ENCODE peak calls at places on chromosome 20, in eight cellular contexts. One of them, this sample, is unnamed. For H3K27me3, the result is how much of the 10 kb centered on the place peaks cover.

GRCh38 chr20:17676942-17677341 is 5.1 kb downstream of the RRBP1 start:
- DNase-seq in CD4-positive, alpha-beta memory T cell: no peak
- DNase-seq in tibial nerve: no peak
- DNase-seq in CD4-positive, CD25-positive, alpha-beta regulatory T cell: no peak
- DNase-seq in ovary: no peak
- DNase-seq in thyroid gland: no peak
- DNase-seq in HCT116: no peak
- DNase-seq in lower lobe of right lung: no peak
- DNase-seq in this sample: no peak

GRCh38 chr20:62771396-62772102 is 24.7 kb upstream of the MRGBP start:
- DNase-seq in CD4-positive, CD25-positive, alpha-beta regulatory T cell: no peak
- DNase-seq in HCT116: no peak
- DNase-seq in lower lobe of right lung: no peak
- DNase-seq in tibial nerve: no peak
- DNase-seq in thyroid gland: no peak
- DNase-seq in ovary: no peak
- DNase-seq in CD4-positive, alpha-beta memory T cell: no peak
- DNase-seq in this sample: peak

GRCh38 chr20:62977613-62978558 is 25.4 kb downstream of the SLC17A9 start:
- DNase-seq in CD4-positive, alpha-beta memory T cell: peak
- DNase-seq in thyroid gland: no peak
- DNase-seq in CD4-positive, CD25-positive, alpha-beta regulatory T cell: peak
- DNase-seq in tibial nerve: no peak
- DNase-seq in ovary: no peak
- DNase-seq in lower lobe of right lung: no peak
- DNase-seq in HCT116: peak
- DNase-seq in this sample: no peak

GRCh38 chr20:36128463-36129176 is 25.9 kb upstream of the EPB41L1 start:
- DNase-seq in HCT116: no peak
- DNase-seq in tibial nerve: peak
- DNase-seq in lower lobe of right lung: no peak
- DNase-seq in ovary: no peak
- DNase-seq in CD4-positive, CD25-positive, alpha-beta regulatory T cell: no peak
- DNase-seq in thyroid gland: no peak
- DNase-seq in CD4-positive, alpha-beta memory T cell: no peak
- DNase-seq in this sample: no peak

GRCh38 chr20:62651285-62652021 is 9.2 kb downstream of the SLCO4A1 start:
- DNase-seq in CD4-positive, CD25-positive, alpha-beta regulatory T cell: peak
- DNase-seq in ovary: peak
- DNase-seq in lower lobe of right lung: peak
- DNase-seq in CD4-positive, alpha-beta memory T cell: peak
- DNase-seq in thyroid gland: peak
- DNase-seq in HCT116: no peak
- DNase-seq in tibial nerve: peak
- DNase-seq in this sample: no peak

GRCh38 chr20:49508435-49509199 is 26.1 kb upstream of the KCNB1 start:
- DNase-seq in lower lobe of right lung: no peak
- DNase-seq in thyroid gland: no peak
- DNase-seq in tibial nerve: peak
- DNase-seq in ovary: no peak
- DNase-seq in CD4-positive, alpha-beta memory T cell: peak
- DNase-seq in CD4-positive, CD25-positive, alpha-beta regulatory T cell: no peak
- DNase-seq in HCT116: peak
- DNase-seq in this sample: no peak

GRCh38 chr20:43448748-43449535 is 8.8 kb upstream of the SRSF6 start:
- DNase-seq in ovary: peak
- DNase-seq in thyroid gland: peak
- DNase-seq in tibial nerve: peak
- DNase-seq in lower lobe of right lung: no peak
- DNase-seq in HCT116: peak
- DNase-seq in CD4-positive, alpha-beta memory T cell: peak
- DNase-seq in CD4-positive, CD25-positive, alpha-beta regulatory T cell: peak
- DNase-seq in this sample: no peak

GRCh38 chr20:24379116-24379927 is 90.1 kb upstream of the SYNDIG1 start:
- DNase-seq in CD4-positive, alpha-beta memory T cell: no peak
- DNase-seq in lower lobe of right lung: no peak
- DNase-seq in thyroid gland: no peak
- DNase-seq in tibial nerve: no peak
- DNase-seq in CD4-positive, CD25-positive, alpha-beta regulatory T cell: no peak
- DNase-seq in ovary: no peak
- DNase-seq in HCT116: no peak
- DNase-seq in this sample: peak

GRCh38 chr20:40532103-40532502 is 156.9 kb downstream of the MAFB start:
- DNase-seq in thyroid gland: no peak
- DNase-seq in ovary: no peak
- DNase-seq in CD4-positive, alpha-beta memory T cell: no peak
- DNase-seq in lower lobe of right lung: no peak
- DNase-seq in CD4-positive, CD25-positive, alpha-beta regulatory T cell: no peak
- DNase-seq in HCT116: peak
- DNase-seq in tibial nerve: no peak
- DNase-seq in this sample: no peak

GRCh38 chr20:36658300-36658699 is 12.3 kb upstream of the SLA2 start:
- DNase-seq in HCT116: no peak
- DNase-seq in tibial nerve: no peak
- DNase-seq in ovary: no peak
- DNase-seq in CD4-positive, CD25-positive, alpha-beta regulatory T cell: no peak
- DNase-seq in CD4-positive, alpha-beta memory T cell: peak
- DNase-seq in lower lobe of right lung: no peak
- DNase-seq in thyroid gland: no peak
- DNase-seq in this sample: no peak

GRCh38 chr20:3311623-3312022 is 72.6 kb upstream of the SLC4A11 start:
- DNase-seq in tibial nerve: no peak
- DNase-seq in lower lobe of right lung: no peak
- DNase-seq in CD4-positive, alpha-beta memory T cell: no peak
- DNase-seq in CD4-positive, CD25-positive, alpha-beta regulatory T cell: no peak
- DNase-seq in HCT116: no peak
- DNase-seq in thyroid gland: peak
- DNase-seq in ovary: no peak
- DNase-seq in this sample: no peak

GRCh38 chr20:41138527-41139226 is 1.3 kb downstream of the PLCG1 start:
- DNase-seq in lower lobe of right lung: no peak
- DNase-seq in ovary: no peak
- DNase-seq in HCT116: no peak
- DNase-seq in CD4-positive, CD25-positive, alpha-beta regulatory T cell: peak
- DNase-seq in tibial nerve: no peak
- DNase-seq in CD4-positive, alpha-beta memory T cell: peak
- DNase-seq in thyroid gland: peak
- DNase-seq in this sample: no peak

GRCh38 chr20:2892376-2892775 is 19.1 kb downstream of the PTPRA start:
- DNase-seq in thyroid gland: no peak
- DNase-seq in CD4-positive, CD25-positive, alpha-beta regulatory T cell: no peak
- DNase-seq in ovary: no peak
- DNase-seq in lower lobe of right lung: no peak
- DNase-seq in CD4-positive, alpha-beta memory T cell: no peak
- DNase-seq in tibial nerve: no peak
- DNase-seq in HCT116: no peak
- DNase-seq in this sample: no peak

GRCh38 chr20:17882065-17882833 is 86.3 kb downstream of the SNX5 start:
- DNase-seq in HCT116: no peak
- DNase-seq in CD4-positive, alpha-beta memory T cell: no peak
- DNase-seq in ovary: peak
- DNase-seq in thyroid gland: no peak
- DNase-seq in lower lobe of right lung: no peak
- DNase-seq in tibial nerve: no peak
- DNase-seq in CD4-positive, CD25-positive, alpha-beta regulatory T cell: no peak
- DNase-seq in this sample: no peak

GRCh38 chr20:9021699-9022098 is 47.2 kb upstream of the PLCB4 start:
- DNase-seq in ovary: no peak
- DNase-seq in thyroid gland: no peak
- DNase-seq in CD4-positive, alpha-beta memory T cell: no peak
- DNase-seq in lower lobe of right lung: no peak
- DNase-seq in HCT116: no peak
- DNase-seq in CD4-positive, CD25-positive, alpha-beta regulatory T cell: no peak
- DNase-seq in tibial nerve: no peak
- DNase-seq in this sample: no peak

GRCh38 chr20:61588356-61589054 is 336.4 kb downstream of the CDH4 start:
- DNase-seq in HCT116: no peak
- DNase-seq in lower lobe of right lung: peak
- DNase-seq in CD4-positive, CD25-positive, alpha-beta regulatory T cell: no peak
- DNase-seq in tibial nerve: no peak
- DNase-seq in ovary: no peak
- DNase-seq in thyroid gland: no peak
- DNase-seq in CD4-positive, alpha-beta memory T cell: no peak
- DNase-seq in this sample: no peak

GRCh38 chr20:64149141-64149540 is 15.1 kb upstream of the MYT1 start:
- DNase-seq in thyroid gland: no peak
- DNase-seq in ovary: no peak
- DNase-seq in HCT116: no peak
- DNase-seq in CD4-positive, CD25-positive, alpha-beta regulatory T cell: no peak
- DNase-seq in tibial nerve: no peak
- DNase-seq in CD4-positive, alpha-beta memory T cell: no peak
- DNase-seq in lower lobe of right lung: peak
- DNase-seq in this sample: no peak

GRCh38 chr20:17662333-17663039 is 19.6 kb downstream of the RRBP1 start:
- DNase-seq in HCT116: no peak
- DNase-seq in ovary: peak
- DNase-seq in CD4-positive, CD25-positive, alpha-beta regulatory T cell: no peak
- DNase-seq in lower lobe of right lung: no peak
- DNase-seq in thyroid gland: no peak
- DNase-seq in tibial nerve: peak
- DNase-seq in CD4-positive, alpha-beta memory T cell: no peak
- DNase-seq in this sample: peak

GRCh38 chr20:46293084-46293483 is 15.2 kb downstream of the CDH22 start:
- DNase-seq in CD4-positive, alpha-beta memory T cell: no peak
- DNase-seq in ovary: no peak
- DNase-seq in lower lobe of right lung: no peak
- DNase-seq in CD4-positive, CD25-positive, alpha-beta regulatory T cell: no peak
- DNase-seq in tibial nerve: no peak
- DNase-seq in HCT116: no peak
- DNase-seq in thyroid gland: no peak
- DNase-seq in this sample: no peak

GRCh38 chr20:60304026-60304590 is 345.9 kb downstream of the CDH26 start:
- DNase-seq in ovary: no peak
- DNase-seq in CD4-positive, CD25-positive, alpha-beta regulatory T cell: no peak
- DNase-seq in tibial nerve: no peak
- DNase-seq in thyroid gland: no peak
- DNase-seq in lower lobe of right lung: no peak
- DNase-seq in HCT116: no peak
- DNase-seq in CD4-positive, alpha-beta memory T cell: no peak
- DNase-seq in this sample: no peak

GRCh38 chr20:47568019-47568418 is 66.3 kb downstream of the NCOA3 start:
- DNase-seq in tibial nerve: no peak
- DNase-seq in ovary: no peak
- DNase-seq in CD4-positive, CD25-positive, alpha-beta regulatory T cell: no peak
- DNase-seq in HCT116: no peak
- DNase-seq in CD4-positive, alpha-beta memory T cell: no peak
- DNase-seq in lower lobe of right lung: no peak
- DNase-seq in thyroid gland: peak
- DNase-seq in this sample: peak

GRCh38 chr20:23114018-23114417 is 27.9 kb upstream of the CD93 start:
- DNase-seq in HCT116: no peak
- DNase-seq in lower lobe of right lung: peak
- DNase-seq in CD4-positive, CD25-positive, alpha-beta regulatory T cell: no peak
- DNase-seq in tibial nerve: no peak
- DNase-seq in ovary: no peak
- DNase-seq in thyroid gland: no peak
- DNase-seq in CD4-positive, alpha-beta memory T cell: no peak
- DNase-seq in this sample: peak

DNA sequence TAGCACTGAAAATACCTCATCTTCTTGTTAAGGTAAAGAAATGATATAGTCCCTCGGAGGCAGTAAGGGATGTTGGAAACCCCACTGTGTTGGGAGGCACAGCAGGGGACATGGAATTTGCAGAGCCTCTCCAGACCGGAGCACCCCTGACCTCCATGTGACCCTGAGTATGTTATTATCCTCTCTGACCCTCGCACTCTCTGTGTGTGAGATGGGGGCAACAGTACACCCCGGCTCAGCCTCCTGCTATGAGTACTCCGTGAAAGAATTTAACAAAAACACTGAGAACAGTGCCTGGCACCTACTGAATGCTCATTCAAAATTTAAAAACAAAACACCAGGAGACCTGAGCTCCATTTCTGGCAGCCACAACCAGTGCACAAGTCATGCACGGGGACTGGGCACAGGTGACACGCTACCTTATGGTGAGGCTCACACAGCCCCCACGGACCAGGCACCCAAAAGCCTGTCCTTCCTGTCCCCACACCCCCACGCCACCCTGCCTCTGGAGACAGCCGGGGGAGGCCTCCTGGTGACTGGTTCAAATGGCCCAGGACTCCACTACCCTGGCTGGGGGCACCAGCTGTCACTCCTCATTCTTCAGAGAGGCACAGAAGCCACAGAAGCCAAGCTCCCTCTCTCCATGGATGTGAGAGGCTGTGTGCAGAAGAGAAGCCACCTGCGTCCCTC is 6.1 kb downstream of the NINL start:
- DNase-seq in lower lobe of right lung: no peak
- DNase-seq in thyroid gland: peak
- DNase-seq in ovary: no peak
- DNase-seq in CD4-positive, alpha-beta memory T cell: no peak
- DNase-seq in HCT116: no peak
- DNase-seq in CD4-positive, CD25-positive, alpha-beta regulatory T cell: no peak
- DNase-seq in tibial nerve: no peak
- DNase-seq in this sample: no peak
- H3K27me3 ChIP-seq in lower lobe of right lung: under half
- H3K27me3 ChIP-seq in thyroid gland: under half
- H3K27me3 ChIP-seq in ovary: under half
- H3K27me3 ChIP-seq in CD4-positive, alpha-beta memory T cell: under half
- H3K27me3 ChIP-seq in HCT116: under half
- H3K27me3 ChIP-seq in CD4-positive, CD25-positive, alpha-beta regulatory T cell: under half
- H3K27me3 ChIP-seq in tibial nerve: under half
- H3K27me3 ChIP-seq in this sample: under half

GRCh38 chr20:58586565-58587093 is 64.5 kb upstream of the STX16 start:
- DNase-seq in lower lobe of right lung: no peak
- DNase-seq in CD4-positive, CD25-positive, alpha-beta regulatory T cell: no peak
- DNase-seq in ovary: no peak
- DNase-seq in HCT116: no peak
- DNase-seq in thyroid gland: no peak
- DNase-seq in tibial nerve: no peak
- DNase-seq in CD4-positive, alpha-beta memory T cell: no peak
- DNase-seq in this sample: peak
- H3K27me3 ChIP-seq in lower lobe of right lung: under half
- H3K27me3 ChIP-seq in CD4-positive, CD25-positive, alpha-beta regulatory T cell: under half
- H3K27me3 ChIP-seq in ovary: under half
- H3K27me3 ChIP-seq in HCT116: under half
- H3K27me3 ChIP-seq in thyroid gland: under half
- H3K27me3 ChIP-seq in tibial nerve: under half
- H3K27me3 ChIP-seq in CD4-positive, alpha-beta memory T cell: under half
- H3K27me3 ChIP-seq in this sample: under half

DNA sequence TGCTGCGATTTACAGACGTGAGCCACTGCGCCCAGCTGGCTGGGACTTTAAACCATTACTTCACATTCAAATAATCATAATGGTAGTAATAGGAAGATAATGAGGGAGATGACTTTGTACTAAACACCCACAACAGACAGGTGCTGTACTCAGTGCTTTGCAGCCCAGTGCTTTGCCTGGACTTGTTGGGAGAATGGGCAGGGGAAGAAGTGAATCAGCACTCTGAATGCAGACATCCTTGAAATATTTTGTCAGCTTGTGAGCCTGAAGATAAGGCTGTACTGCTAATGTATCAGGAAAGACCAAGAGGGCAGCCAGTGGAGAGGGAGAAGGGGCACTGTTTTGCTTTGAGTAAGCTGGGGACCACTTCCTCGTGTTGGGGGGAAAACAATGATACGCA is 17.4 kb downstream of the NKX2-2 start:
- DNase-seq in thyroid gland: no peak
- DNase-seq in CD4-positive, alpha-beta memory T cell: no peak
- DNase-seq in ovary: no peak
- DNase-seq in tibial nerve: no peak
- DNase-seq in HCT116: no peak
- DNase-seq in lower lobe of right lung: no peak
- DNase-seq in CD4-positive, CD25-positive, alpha-beta regulatory T cell: no peak
- DNase-seq in this sample: no peak
- H3K27me3 ChIP-seq in thyroid gland: under half
- H3K27me3 ChIP-seq in CD4-positive, alpha-beta memory T cell: under half
- H3K27me3 ChIP-seq in ovary: under half
- H3K27me3 ChIP-seq in tibial nerve: under half
- H3K27me3 ChIP-seq in HCT116: under half
- H3K27me3 ChIP-seq in lower lobe of right lung: under half
- H3K27me3 ChIP-seq in CD4-positive, CD25-positive, alpha-beta regulatory T cell: under half
- H3K27me3 ChIP-seq in this sample: under half

GRCh38 chr20:33025318-33025876 is 6.1 kb upstream of the BPIFB6 start:
- DNase-seq in ovary: no peak
- DNase-seq in CD4-positive, CD25-positive, alpha-beta regulatory T cell: no peak
- DNase-seq in thyroid gland: no peak
- DNase-seq in CD4-positive, alpha-beta memory T cell: no peak
- DNase-seq in HCT116: no peak
- DNase-seq in lower lobe of right lung: no peak
- DNase-seq in tibial nerve: no peak
- DNase-seq in this sample: no peak
- H3K27me3 ChIP-seq in ovary: under half
- H3K27me3 ChIP-seq in CD4-positive, CD25-positive, alpha-beta regulatory T cell: under half
- H3K27me3 ChIP-seq in thyroid gland: under half
- H3K27me3 ChIP-seq in CD4-positive, alpha-beta memory T cell: under half
- H3K27me3 ChIP-seq in HCT116: under half
- H3K27me3 ChIP-seq in lower lobe of right lung: under half
- H3K27me3 ChIP-seq in tibial nerve: under half
- H3K27me3 ChIP-seq in this sample: under half